ENCODE peak calls at places on chromosomes 7 and 10, in nine cellular contexts. M, N, G, H, L, Z, P, A and T are unnamed samples. For H3K4me1, the result is how much of the 10 kb centered on the place peaks cover.

GRCh38 chr10:18713077-18713476 is 53.8 kb downstream of the ARL5B start:
- DNase-seq in A (no peak), Z (no peak), N (no peak), H (peak), M (no peak), L (no peak), G (no peak), P (no peak), T (no peak)

GRCh38 chr10:111018021-111018420 is 58.8 kb upstream of the ADRA2A start:
- DNase-seq in Z (no peak), N (no peak), M (no peak), G (no peak), L (no peak), H (peak), A (no peak), P (no peak), T (no peak)

GRCh38 chr10:115772606-115773005 is 500.4 kb downstream of the GFRA1 start:
- DNase-seq in A (no peak), N (no peak), Z (no peak), P (no peak), L (no peak), G (no peak), M (no peak), H (no peak), T (no peak)

GRCh38 chr10:13099144-13099665 is 758 bp upstream of the OPTN start:
- DNase-seq in Z (peak), P (peak), G (peak), H (peak), N (no peak), L (peak), A (peak), M (no peak), T (peak)

GRCh38 chr10:124576526-124577420 is 115.2 kb downstream of the LHPP start:
- DNase-seq in Z (no peak), G (no peak), A (no peak), L (no peak), N (no peak), P (peak), M (no peak), H (no peak), T (no peak)

GRCh38 chr10:95430231-95430951 is 130.8 kb downstream of the SORBS1 start:
- DNase-seq in G (no peak), H (peak), L (peak), M (peak), P (peak), A (peak), Z (peak), N (no peak), T (peak)

GRCh38 chr7:132751282-132751647 is 175.0 kb upstream of the PLXNA4 start:
- DNase-seq in M (no peak), G (no peak), H (no peak), A (peak), L (no peak), N (no peak), Z (no peak), P (no peak), T (no peak)

GRCh38 chr10:4512557-4513286 is 313.3 kb upstream of the AKR1E2 start:
- DNase-seq in Z (peak), A (peak), N (no peak), H (peak), G (no peak), P (peak), L (no peak), M (peak), T (peak)

GRCh38 chr7:113880467-113881040 is 38.3 kb downstream of the PPP1R3A start:
- DNase-seq in N (no peak), M (no peak), H (no peak), A (no peak), Z (no peak), G (no peak), L (no peak), P (no peak), T (no peak)

GRCh38 chr7:4202954-4203353 is 479.1 kb upstream of the FOXK1 start:
- DNase-seq in M (no peak), H (no peak), N (no peak), G (no peak), L (no peak), A (peak), Z (no peak), P (no peak), T (no peak)

GRCh38 chr10:29394321-29394932 is 105.6 kb downstream of the LYZL1 start:
- DNase-seq in N (no peak), H (no peak), M (no peak), L (no peak), G (no peak), A (peak), P (no peak), Z (no peak), T (no peak)

GRCh38 chr10:118045154-118045841 is 1.4 kb downstream of the RAB11FIP2 start:
- DNase-seq in N (no peak), Z (no peak), H (no peak), G (no peak), P (no peak), M (peak), L (no peak), A (no peak), T (no peak)

GRCh38 chr10:101451589-101452190 is 97.7 kb downstream of the BTRC start:
- DNase-seq in H (no peak), N (no peak), L (no peak), Z (no peak), M (no peak), A (no peak), G (no peak), P (no peak), T (no peak)

GRCh38 chr10:122983898-122984297 is 3.7 kb downstream of the PSTK start:
- DNase-seq in M (no peak), Z (no peak), A (no peak), P (no peak), L (no peak), G (no peak), N (no peak), H (no peak), T (no peak)

GRCh38 chr10:21517983-21518628 is 7.4 kb downstream of the SKIDA1 start:
- DNase-seq in H (peak), M (no peak), L (no peak), N (no peak), G (no peak), Z (no peak), P (no peak), A (peak), T (no peak)

GRCh38 chr10:986881-987634 is 1.2 kb upstream of the GTPBP4 start:
- DNase-seq in A (peak), P (no peak), N (no peak), Z (no peak), L (no peak), G (no peak), M (no peak), H (peak), T (no peak)

GRCh38 chr10:987906-988666 is at the start of gene GTPBP4:
- DNase-seq in H (peak), Z (peak), A (peak), M (peak), P (peak), L (peak), G (peak), N (peak), T (peak)

GRCh38 chr10:990808-991207 is 2.6 kb downstream of the GTPBP4 start:
- DNase-seq in A (no peak), M (no peak), H (no peak), Z (no peak), G (no peak), L (no peak), N (no peak), P (no peak), T (no peak)

GRCh38 chr10:987635-987905 is 664 bp upstream of the GTPBP4 start:
- DNase-seq in A (peak), L (no peak), H (peak), Z (no peak), G (no peak), P (no peak), N (no peak), M (peak), T (no peak)

DNA sequence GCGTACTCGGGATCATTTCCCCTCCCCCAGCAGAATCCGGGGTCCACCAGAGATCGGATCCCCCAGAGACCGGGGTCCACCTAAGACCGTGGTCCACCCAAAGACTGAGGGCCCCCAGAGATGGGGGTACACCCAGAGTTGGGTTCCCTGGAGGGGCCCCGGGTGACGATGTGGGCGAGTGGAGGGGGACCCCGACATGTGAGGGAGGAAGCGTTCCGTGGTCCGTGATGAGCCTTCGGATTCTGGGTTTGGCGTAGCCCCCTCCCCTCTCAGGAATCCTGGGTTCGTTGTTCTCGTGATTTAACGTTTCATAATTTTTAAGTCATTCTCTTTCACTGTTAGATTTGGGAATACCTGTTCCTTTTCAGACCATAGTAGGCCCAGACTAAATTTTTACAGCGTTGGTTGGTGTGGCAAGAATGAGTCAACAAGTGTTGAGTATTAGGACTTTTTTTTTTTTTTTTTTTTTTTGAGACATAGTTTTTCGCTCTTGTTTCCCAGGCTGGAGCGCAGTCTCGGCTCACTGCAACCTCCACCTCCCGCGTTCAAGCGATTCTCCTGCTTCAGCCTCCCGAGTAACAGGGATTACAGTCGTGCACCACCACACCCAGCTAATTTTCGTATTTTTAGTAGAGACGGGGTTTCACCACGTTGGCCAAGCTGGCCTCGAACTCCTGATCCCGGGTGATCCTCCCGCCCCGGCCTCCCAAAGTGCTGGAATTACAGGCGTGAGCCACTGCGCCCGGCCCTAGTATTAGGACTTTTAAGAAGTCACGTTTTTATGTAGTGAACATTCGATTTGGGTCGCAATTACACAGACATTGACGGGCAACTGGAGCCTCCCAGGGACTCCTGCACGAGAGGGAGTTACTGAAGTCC is 672 bp downstream of the GTPBP4 start:
- DNase-seq in L (no peak), G (no peak), N (no peak), M (peak), Z (no peak), H (no peak), P (no peak), A (no peak), T (no peak)
- H3K4me1 ChIP-seq in L (under half), G (under half), N (under half), M (under half), Z (under half), H (under half), P (under half), A (under half), T (under half)

GRCh38 chr10:75187961-75188426 is 22.6 kb upstream of the VDAC2 start:
- DNase-seq in L (peak), M (peak), Z (peak), P (peak), G (no peak), N (no peak), H (peak), A (peak), T (no peak)
- H3K27ac ChIP-seq in L (peak), M (no peak), Z (no peak), P (no peak), G (peak), N (peak), H (peak), A (peak), T (peak)

GRCh38 chr7:137903382-137904169 is 56.8 kb upstream of the DGKI start:
- DNase-seq in Z (peak), M (peak), H (peak), L (peak), G (no peak), P (peak), A (peak), N (no peak), T (peak)
- TF ChIP-seq CTCF in Z (peak), M (peak), H (peak), L (peak), G (peak), P (peak), A (peak), N (peak), T (peak)

GRCh38 chr10:71588685-71589084 is 130.9 kb downstream of the C10orf105 start:
- DNase-seq in L (no peak), H (no peak), Z (no peak), M (no peak), G (no peak), N (no peak), P (no peak), A (no peak), T (no peak)

GRCh38 chr10:71589617-71590551 is 129.7 kb downstream of the C10orf105 start:
- DNase-seq in G (no peak), H (no peak), Z (no peak), M (no peak), N (no peak), L (no peak), A (no peak), P (no peak), T (no peak)

GRCh38 chr10:71594934-71595571 is 124.5 kb downstream of the C10orf105 start:
- DNase-seq in M (no peak), N (no peak), H (no peak), L (no peak), G (no peak), A (no peak), Z (no peak), P (no peak), T (no peak)

GRCh38 chr10:71587941-71588573 is 131.5 kb downstream of the C10orf105 start:
- DNase-seq in Z (no peak), A (no peak), P (no peak), H (no peak), M (no peak), G (no peak), N (no peak), L (no peak), T (no peak)

DNA sequence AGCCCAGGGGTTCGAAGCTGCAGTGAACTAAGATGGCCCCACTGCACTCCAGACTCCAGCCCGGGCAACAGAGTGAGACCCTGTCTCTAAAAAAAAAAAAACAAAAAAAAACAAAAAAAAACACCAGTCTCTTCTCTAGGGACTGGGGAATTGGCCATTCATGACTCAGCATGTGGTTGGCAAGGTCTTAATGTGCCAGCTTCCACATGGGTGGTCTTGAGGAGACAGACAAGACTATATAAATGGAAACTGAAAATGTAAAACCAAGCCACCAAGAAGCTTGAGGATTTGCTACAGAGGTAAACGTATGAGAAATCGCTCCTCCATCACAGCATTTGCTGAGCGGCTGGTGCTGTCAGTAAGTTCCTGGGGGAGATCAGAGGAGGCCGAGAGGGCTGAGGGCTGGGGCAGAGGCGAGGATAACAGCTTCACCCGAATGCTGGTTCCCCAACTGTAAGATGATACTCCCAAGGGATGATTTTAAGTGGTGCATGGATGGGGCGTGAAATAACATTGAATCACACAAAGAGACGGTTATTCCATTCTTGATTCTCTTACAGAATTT is 128.7 kb downstream of the C10orf105 start:
- DNase-seq in G (no peak), Z (no peak), L (no peak), P (no peak), M (no peak), H (no peak), A (no peak), N (no peak), T (no peak)
- H3K4me1 ChIP-seq in G (under half), Z (under half), L (under half), P (under half), M (under half), H (under half), A (under half), N (under half), T (under half)

DNA sequence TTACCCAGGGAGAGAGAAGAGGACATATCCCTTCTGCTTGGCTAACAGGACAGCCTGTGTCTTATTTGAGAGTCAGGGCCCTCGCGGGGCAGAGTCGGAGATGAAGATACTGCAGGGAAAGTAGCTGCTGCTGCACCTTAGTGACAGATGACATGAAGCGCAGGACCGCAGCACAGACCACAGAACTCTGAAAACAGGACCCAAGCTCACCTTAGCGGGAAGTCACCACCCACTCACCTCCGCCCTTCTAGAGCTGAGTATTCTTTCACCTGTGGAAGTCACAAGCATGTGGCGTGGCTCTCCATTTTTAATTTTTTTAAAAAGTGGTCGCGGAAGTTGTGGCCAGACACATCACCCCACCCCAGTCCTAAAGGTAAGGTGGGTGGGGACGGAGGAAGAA is 191.4 kb downstream of the FAM107B start:
- DNase-seq in A (no peak), H (no peak), M (no peak), P (no peak), N (no peak), Z (no peak), L (peak), G (no peak), T (no peak)
- H3K27ac ChIP-seq in A (no peak), H (no peak), M (no peak), P (no peak), N (no peak), Z (no peak), L (peak), G (no peak), T (no peak)

DNA sequence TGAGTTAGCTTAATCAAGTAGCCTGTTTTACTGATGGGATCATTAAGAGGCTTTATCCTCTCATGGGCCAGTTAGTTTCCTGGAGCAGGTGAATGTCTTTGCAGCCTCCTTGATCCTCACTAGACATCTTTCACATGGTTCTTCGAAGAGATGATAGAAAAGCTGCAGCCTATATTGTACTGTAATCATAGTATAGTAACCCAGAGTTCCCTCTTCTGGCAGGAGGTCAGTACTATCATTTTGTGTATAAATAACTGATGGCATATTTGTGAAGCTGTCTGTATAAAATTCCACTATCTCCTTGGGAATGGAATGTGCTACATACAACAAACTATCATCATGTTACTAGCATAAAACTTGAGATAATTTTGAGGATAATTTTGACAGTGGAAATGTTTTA is 123.8 kb upstream of the PRPS1L1 start:
- DNase-seq in L (no peak), P (no peak), A (no peak), H (peak), N (no peak), Z (no peak), G (no peak), M (no peak), T (no peak)
- TF ChIP-seq CTCF in L (no peak), P (no peak), A (no peak), H (peak), N (peak), Z (no peak), G (no peak), M (no peak), T (no peak)